ENCODE peak calls at places on chromosomes 2 and 18, in five cellular contexts. One of them, this sample, is unnamed.
A peak's percentile ranks its signal among the peaks of the same experiment; 100 is the strongest.

GRCh38 chr18:495017-495416 is 5.5 kb downstream of the COLEC12 start:
- DNase-seq in spleen: no peak
- DNase-seq in suprapubic skin: no peak
- DNase-seq in stomach: no peak
- DNase-seq in endothelial cell of umbilical vein: no peak
- DNase-seq in this sample: no peak

GRCh38 chr2:11457935-11458334 is 8.0 kb downstream of the E2F6 start:
- DNase-seq in spleen: no peak
- DNase-seq in suprapubic skin: no peak
- DNase-seq in stomach: no peak
- DNase-seq in endothelial cell of umbilical vein: no peak
- DNase-seq in this sample: no peak

GRCh38 chr18:48868468-48869466 is 82.0 kb downstream of the SMAD7 start:
- DNase-seq in spleen: peak; percentile 88
- DNase-seq in suprapubic skin: no peak
- DNase-seq in stomach: peak; percentile 37
- DNase-seq in endothelial cell of umbilical vein: no peak
- DNase-seq in this sample: no peak

GRCh38 chr2:72144412-72144745 is 3.3 kb downstream of the CYP26B1 start:
- DNase-seq in spleen: no peak
- DNase-seq in suprapubic skin: no peak
- DNase-seq in stomach: peak; percentile 25
- DNase-seq in endothelial cell of umbilical vein: no peak
- DNase-seq in this sample: no peak

GRCh38 chr2:235689427-235689853 is 195.6 kb downstream of the AGAP1 start:
- DNase-seq in spleen: no peak
- DNase-seq in suprapubic skin: no peak
- DNase-seq in stomach: no peak
- DNase-seq in endothelial cell of umbilical vein: no peak
- DNase-seq in this sample: no peak

GRCh38 chr2:236395067-236395466 is 130.9 kb upstream of the ASB18 start:
- DNase-seq in spleen: no peak
- DNase-seq in suprapubic skin: peak; percentile 60
- DNase-seq in stomach: no peak
- DNase-seq in endothelial cell of umbilical vein: no peak
- DNase-seq in this sample: no peak

GRCh38 chr2:46917628-46918027 is 2.0 kb upstream of the MCFD2 start:
- DNase-seq in spleen: no peak
- DNase-seq in suprapubic skin: no peak
- DNase-seq in stomach: no peak
- DNase-seq in endothelial cell of umbilical vein: no peak
- DNase-seq in this sample: no peak

GRCh38 chr2:51218057-51218456 is 186.1 kb upstream of the NRXN1 start:
- DNase-seq in spleen: no peak
- DNase-seq in suprapubic skin: no peak
- DNase-seq in stomach: no peak
- DNase-seq in endothelial cell of umbilical vein: no peak
- DNase-seq in this sample: no peak

GRCh38 chr2:186551323-186552050 is 38.4 kb upstream of the ITGAV start:
- DNase-seq in spleen: no peak
- DNase-seq in suprapubic skin: no peak
- DNase-seq in stomach: no peak
- DNase-seq in endothelial cell of umbilical vein: no peak
- DNase-seq in this sample: no peak

GRCh38 chr2:152407204-152407721 is 72.3 kb downstream of the FMNL2 start:
- DNase-seq in spleen: no peak
- DNase-seq in suprapubic skin: no peak
- DNase-seq in stomach: no peak
- DNase-seq in endothelial cell of umbilical vein: no peak
- DNase-seq in this sample: peak; percentile 24

GRCh38 chr2:27400348-27401135 is 8.8 kb downstream of the PPM1G start:
- DNase-seq in spleen: no peak
- DNase-seq in suprapubic skin: no peak
- DNase-seq in stomach: no peak
- DNase-seq in endothelial cell of umbilical vein: no peak
- DNase-seq in this sample: no peak

GRCh38 chr2:234630676-234631350 is 133.9 kb upstream of the ARL4C start:
- DNase-seq in spleen: no peak
- DNase-seq in suprapubic skin: no peak
- DNase-seq in stomach: no peak
- DNase-seq in endothelial cell of umbilical vein: no peak
- DNase-seq in this sample: peak; percentile 29

GRCh38 chr2:43406643-43407042 is 180.2 kb upstream of the ZFP36L2 start:
- DNase-seq in spleen: no peak
- DNase-seq in suprapubic skin: no peak
- DNase-seq in stomach: no peak
- DNase-seq in endothelial cell of umbilical vein: no peak
- DNase-seq in this sample: no peak

GRCh38 chr18:3906072-3906471 is 456.1 kb downstream of the TGIF1 start:
- DNase-seq in spleen: no peak
- DNase-seq in suprapubic skin: no peak
- DNase-seq in stomach: no peak
- DNase-seq in endothelial cell of umbilical vein: no peak
- DNase-seq in this sample: no peak

GRCh38 chr2:220696280-220696669 is 875.8 kb downstream of the EPHA4 start:
- DNase-seq in spleen: no peak
- DNase-seq in suprapubic skin: no peak
- DNase-seq in stomach: no peak
- DNase-seq in endothelial cell of umbilical vein: no peak
- DNase-seq in this sample: no peak

GRCh38 chr2:187553908-187554703 is at the start of gene TFPI:
- DNase-seq in spleen: no peak
- DNase-seq in suprapubic skin: no peak
- DNase-seq in stomach: no peak
- DNase-seq in endothelial cell of umbilical vein: peak; percentile 93
- DNase-seq in this sample: no peak

GRCh38 chr2:132632000-132632649 is 37.9 kb downstream of the LYPD1 start:
- DNase-seq in spleen: no peak
- DNase-seq in suprapubic skin: no peak
- DNase-seq in stomach: no peak
- DNase-seq in endothelial cell of umbilical vein: no peak
- DNase-seq in this sample: no peak

GRCh38 chr2:96914332-96914731 is 44.5 kb upstream of the SEMA4C start:
- DNase-seq in spleen: no peak
- DNase-seq in suprapubic skin: no peak
- DNase-seq in stomach: no peak
- DNase-seq in endothelial cell of umbilical vein: no peak
- DNase-seq in this sample: no peak

GRCh38 chr2:7838636-7839035 is 843.2 kb upstream of the ID2 start:
- DNase-seq in spleen: no peak
- DNase-seq in suprapubic skin: no peak
- DNase-seq in stomach: no peak
- DNase-seq in endothelial cell of umbilical vein: no peak
- DNase-seq in this sample: no peak

GRCh38 chr2:216012830-216013079 is 596 bp downstream of the MREG start:
- DNase-seq in spleen: no peak
- DNase-seq in suprapubic skin: no peak
- DNase-seq in stomach: no peak
- DNase-seq in endothelial cell of umbilical vein: no peak
- DNase-seq in this sample: no peak

GRCh38 chr2:216011320-216011849 is 2.0 kb downstream of the MREG start:
- DNase-seq in spleen: no peak
- DNase-seq in suprapubic skin: no peak
- DNase-seq in stomach: no peak
- DNase-seq in endothelial cell of umbilical vein: no peak
- DNase-seq in this sample: no peak

GRCh38 chr2:216014006-216014405 is 655 bp upstream of the MREG start:
- DNase-seq in spleen: no peak
- DNase-seq in suprapubic skin: no peak
- DNase-seq in stomach: no peak
- DNase-seq in endothelial cell of umbilical vein: no peak
- DNase-seq in this sample: no peak

GRCh38 chr2:216013080-216013909 is at the start of gene MREG:
- DNase-seq in spleen: peak; percentile 92
- DNase-seq in suprapubic skin: no peak
- DNase-seq in stomach: peak; percentile 76
- DNase-seq in endothelial cell of umbilical vein: peak; percentile 63
- DNase-seq in this sample: peak; percentile 65

GRCh38 chr2:216012133-216012829 is 1.1 kb downstream of the MREG start:
- DNase-seq in spleen: no peak
- DNase-seq in suprapubic skin: no peak
- DNase-seq in stomach: no peak
- DNase-seq in endothelial cell of umbilical vein: peak; percentile 15
- DNase-seq in this sample: no peak
- H3K4me3 ChIP-seq in spleen: peak overlapping the region; percentile 58
- H3K4me3 ChIP-seq in suprapubic skin: peak overlapping the region; percentile 80
- H3K4me3 ChIP-seq in stomach: peak overlapping the region; percentile 73
- H3K4me3 ChIP-seq in endothelial cell of umbilical vein: peak overlapping the region; percentile 72
- H3K4me3 ChIP-seq in this sample: no peak overlapping the region

GRCh38 chr18:80148316-80149199 is 39.5 kb downstream of the ADNP2 start:
- DNase-seq in spleen: no peak
- DNase-seq in suprapubic skin: no peak
- DNase-seq in stomach: no peak
- DNase-seq in endothelial cell of umbilical vein: no peak
- DNase-seq in this sample: peak; percentile 20
- TF ChIP-seq POLR2AphosphoS5 in spleen: no peak
- TF ChIP-seq POLR2AphosphoS5 in suprapubic skin: no peak
- TF ChIP-seq POLR2AphosphoS5 in stomach: no peak
- TF ChIP-seq POLR2AphosphoS5 in endothelial cell of umbilical vein: no peak
- TF ChIP-seq POLR2AphosphoS5 in this sample: no peak

DNA sequence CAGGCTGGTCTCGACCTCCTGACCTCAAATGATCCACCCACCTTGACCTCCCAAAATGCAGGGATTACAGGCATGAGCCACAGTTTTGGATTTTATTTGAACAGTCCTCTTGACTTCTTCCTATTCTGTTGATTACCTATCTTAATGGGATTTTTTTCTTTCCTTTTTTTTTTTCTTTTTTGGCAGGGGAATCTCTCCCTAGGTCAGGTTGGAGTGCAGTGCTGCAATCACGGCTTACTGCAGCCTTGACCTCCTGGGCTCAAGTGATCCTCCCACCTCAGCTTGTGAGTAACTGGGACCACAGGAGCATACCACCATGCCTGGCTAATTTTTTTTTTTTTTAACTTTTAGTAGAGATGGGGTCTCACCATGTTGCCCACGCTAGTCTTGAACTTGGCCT is 2.8 kb downstream of the MTHFD2 start:
- DNase-seq in spleen: no peak
- DNase-seq in suprapubic skin: no peak
- DNase-seq in stomach: no peak
- DNase-seq in endothelial cell of umbilical vein: no peak
- DNase-seq in this sample: no peak
- H3K36me3 ChIP-seq in spleen: peaks cover 27% of the 10 kb centered on the region
- H3K36me3 ChIP-seq in suprapubic skin: no peaks in the 10 kb centered on the region
- H3K36me3 ChIP-seq in stomach: peaks cover 7% of the 10 kb centered on the region
- H3K36me3 ChIP-seq in endothelial cell of umbilical vein: no peaks in the 10 kb centered on the region
- H3K36me3 ChIP-seq in this sample: no peaks in the 10 kb centered on the region

DNA sequence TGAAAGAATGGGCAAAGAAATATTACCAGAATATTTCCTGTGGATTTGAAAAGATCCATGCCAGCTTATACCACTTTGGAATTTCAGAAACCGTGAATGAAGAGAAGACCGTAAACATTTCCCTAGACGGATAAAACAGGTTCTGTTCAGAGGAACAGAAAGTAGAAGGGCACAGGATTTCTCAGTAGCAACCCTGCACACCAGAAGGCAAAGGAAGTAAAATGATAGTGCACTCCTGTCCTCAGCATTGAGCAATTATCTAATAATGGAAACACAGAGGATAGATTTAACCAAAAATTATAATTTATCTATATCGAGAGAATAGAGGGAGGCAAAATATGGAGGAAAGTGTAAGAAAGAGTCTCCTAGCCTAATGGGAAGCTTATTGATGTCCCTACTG is 87.0 kb upstream of the ITGA6 start:
- DNase-seq in spleen: no peak
- DNase-seq in suprapubic skin: no peak
- DNase-seq in stomach: no peak
- DNase-seq in endothelial cell of umbilical vein: peak; percentile 8
- DNase-seq in this sample: no peak
- H3K4me3 ChIP-seq in spleen: no peak overlapping the region
- H3K4me3 ChIP-seq in suprapubic skin: peak overlapping the region; percentile 22
- H3K4me3 ChIP-seq in stomach: no peak overlapping the region
- H3K4me3 ChIP-seq in endothelial cell of umbilical vein: no peak overlapping the region
- H3K4me3 ChIP-seq in this sample: no peak overlapping the region

DNA sequence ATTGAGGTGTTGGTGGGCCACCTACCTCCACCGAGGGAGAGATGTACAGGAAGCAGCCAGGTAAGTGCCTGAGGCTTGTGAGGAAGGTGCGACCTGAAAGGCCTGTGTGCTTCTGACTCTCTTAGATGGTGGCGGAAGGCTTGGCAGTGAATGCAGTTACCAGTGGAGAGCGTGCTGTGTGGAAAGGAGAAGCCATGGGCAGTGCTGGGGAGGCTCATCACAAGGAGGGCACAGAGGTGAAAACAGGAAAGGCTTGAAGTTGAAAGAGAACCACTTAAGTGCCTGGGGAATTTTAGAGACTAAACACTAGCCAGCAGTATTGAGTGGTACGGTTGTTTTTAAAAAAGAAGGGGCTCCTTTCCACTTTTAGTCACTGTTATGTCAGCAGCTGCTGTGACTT is 130.9 kb downstream of the ZNF407 start:
- DNase-seq in spleen: no peak
- DNase-seq in suprapubic skin: no peak
- DNase-seq in stomach: no peak
- DNase-seq in endothelial cell of umbilical vein: no peak
- DNase-seq in this sample: no peak
- TF ChIP-seq POLR2AphosphoS5 in spleen: no peak
- TF ChIP-seq POLR2AphosphoS5 in suprapubic skin: no peak
- TF ChIP-seq POLR2AphosphoS5 in stomach: no peak
- TF ChIP-seq POLR2AphosphoS5 in endothelial cell of umbilical vein: no peak
- TF ChIP-seq POLR2AphosphoS5 in this sample: no peak

GRCh38 chr2:134450114-134450513 is 196.2 kb downstream of the MGAT5 start:
- DNase-seq in spleen: no peak
- DNase-seq in suprapubic skin: no peak
- DNase-seq in stomach: no peak
- DNase-seq in endothelial cell of umbilical vein: no peak
- DNase-seq in this sample: no peak

GRCh38 chr2:134453476-134453875 is 199.6 kb downstream of the MGAT5 start:
- DNase-seq in spleen: no peak
- DNase-seq in suprapubic skin: no peak
- DNase-seq in stomach: peak; percentile 14
- DNase-seq in endothelial cell of umbilical vein: no peak
- DNase-seq in this sample: no peak

GRCh38 chr2:134452042-134452733 is 198.3 kb downstream of the MGAT5 start:
- DNase-seq in spleen: peak; percentile 42
- DNase-seq in suprapubic skin: no peak
- DNase-seq in stomach: peak; percentile 20
- DNase-seq in endothelial cell of umbilical vein: no peak
- DNase-seq in this sample: no peak

GRCh38 chr2:134449157-134449556 is 195.3 kb downstream of the MGAT5 start:
- DNase-seq in spleen: no peak
- DNase-seq in suprapubic skin: no peak
- DNase-seq in stomach: no peak
- DNase-seq in endothelial cell of umbilical vein: no peak
- DNase-seq in this sample: no peak

DNA sequence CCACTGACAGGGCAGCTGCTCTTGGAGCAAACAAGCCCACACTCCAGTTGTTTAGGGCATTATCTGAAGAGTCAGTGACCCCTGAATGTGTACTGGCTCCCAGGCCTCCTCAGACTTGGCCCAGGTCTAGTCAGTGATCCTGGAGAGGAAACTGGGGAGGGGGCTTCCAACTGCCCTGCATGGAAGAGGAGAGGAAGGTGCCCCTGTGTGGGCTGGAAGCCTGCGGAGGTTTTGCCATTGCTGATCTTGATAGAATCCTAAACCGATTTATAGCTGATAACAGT is 197.4 kb downstream of the MGAT5 start:
- DNase-seq in spleen: no peak
- DNase-seq in suprapubic skin: peak; percentile 29
- DNase-seq in stomach: peak; percentile 10
- DNase-seq in endothelial cell of umbilical vein: no peak
- DNase-seq in this sample: no peak
- H3K36me3 ChIP-seq in spleen: peaks cover 99% of the 10 kb centered on the region
- H3K36me3 ChIP-seq in suprapubic skin: peaks cover 30% of the 10 kb centered on the region
- H3K36me3 ChIP-seq in stomach: peaks cover 65% of the 10 kb centered on the region
- H3K36me3 ChIP-seq in endothelial cell of umbilical vein: no peaks in the 10 kb centered on the region
- H3K36me3 ChIP-seq in this sample: no peaks in the 10 kb centered on the region

GRCh38 chr2:101704046-101704466 is 6.5 kb downstream of the MAP4K4 start:
- DNase-seq in spleen: no peak
- DNase-seq in suprapubic skin: no peak
- DNase-seq in stomach: no peak
- DNase-seq in endothelial cell of umbilical vein: peak; percentile 52
- DNase-seq in this sample: no peak
- H3K4me3 ChIP-seq in spleen: no peak overlapping the region
- H3K4me3 ChIP-seq in suprapubic skin: no peak overlapping the region
- H3K4me3 ChIP-seq in stomach: no peak overlapping the region
- H3K4me3 ChIP-seq in endothelial cell of umbilical vein: no peak overlapping the region
- H3K4me3 ChIP-seq in this sample: no peak overlapping the region

This sample was measured in prostate gland.